ENCODE peak calls at places on chromosome 18, in seven cellular contexts. R is left lung; Y is PC-3; A is naive thymus-derived CD4-positive, alpha-beta T cell; G is A549; M is right lobe of liver; J is right atrium auricular region. W is an unnamed sample.
A peak's percentile ranks its signal among the peaks of the same experiment; 100 is the strongest.

GRCh38 chr18:42183746-42184145 is 228.7 kb downstream of the PIK3C3 start:
- DNase-seq in R (no peak), Y (peak; percentile 73), A (no peak), G (peak; percentile 7), M (no peak), J (no peak), W (no peak)

GRCh38 chr18:25177631-25178030 is 174.3 kb downstream of the ZNF521 start:
- DNase-seq in R (no peak), Y (no peak), A (no peak), G (no peak), M (no peak), J (no peak), W (no peak)

GRCh38 chr18:34031810-34032209 is 192.9 kb downstream of the NOL4 start:
- DNase-seq in R (no peak), Y (peak; percentile 23), A (no peak), G (no peak), M (no peak), J (no peak), W (peak; percentile 16)

GRCh38 chr18:25305584-25305983 is 46.4 kb downstream of the ZNF521 start:
- DNase-seq in R (no peak), Y (peak; percentile 19), A (no peak), G (no peak), M (no peak), J (no peak), W (no peak)

GRCh38 chr18:36157441-36157840 is 27.7 kb downstream of the ELP2 start:
- DNase-seq in R (no peak), Y (no peak), A (no peak), G (no peak), M (no peak), J (no peak), W (no peak)

GRCh38 chr18:22346342-22346967 is 71.3 kb downstream of the CTAGE1 start:
- DNase-seq in R (peak; percentile 61), Y (peak; percentile 73), A (no peak), G (no peak), M (no peak), J (peak; percentile 85), W (no peak)

GRCh38 chr18:22378672-22379282 is 38.9 kb downstream of the CTAGE1 start:
- DNase-seq in R (no peak), Y (peak; percentile 67), A (no peak), G (peak; percentile 46), M (peak; percentile 60), J (no peak), W (peak; percentile 69)

GRCh38 chr18:31677592-31677991 is 6.8 kb downstream of the B4GALT6 start:
- DNase-seq in R (no peak), Y (no peak), A (no peak), G (no peak), M (no peak), J (no peak), W (no peak)

GRCh38 chr18:5914971-5915370 is 19.6 kb upstream of the TMEM200C start:
- DNase-seq in R (no peak), Y (no peak), A (no peak), G (no peak), M (no peak), J (no peak), W (no peak)

GRCh38 chr18:22342625-22343024 is 75.1 kb downstream of the CTAGE1 start:
- DNase-seq in R (peak; percentile 71), Y (peak; percentile 93), A (no peak), G (no peak), M (no peak), J (no peak), W (no peak)

GRCh38 chr18:59985289-59985688 is 85.5 kb downstream of the PMAIP1 start:
- DNase-seq in R (no peak), Y (peak; percentile 51), A (no peak), G (no peak), M (no peak), J (no peak), W (no peak)

GRCh38 chr18:62832282-62832681 is 116.9 kb downstream of the PHLPP1 start:
- DNase-seq in R (no peak), Y (peak; percentile 37), A (no peak), G (no peak), M (no peak), J (no peak), W (peak; percentile 82)

GRCh38 chr18:62834715-62835114 is 119.4 kb downstream of the PHLPP1 start:
- DNase-seq in R (no peak), Y (no peak), A (no peak), G (no peak), M (no peak), J (no peak), W (no peak)

GRCh38 chr18:62837011-62837410 is 121.7 kb downstream of the PHLPP1 start:
- DNase-seq in R (no peak), Y (no peak), A (no peak), G (no peak), M (no peak), J (no peak), W (no peak)

GRCh38 chr18:62829936-62830335 is 114.6 kb downstream of the PHLPP1 start:
- DNase-seq in R (no peak), Y (no peak), A (no peak), G (no peak), M (no peak), J (no peak), W (no peak)

GRCh38 chr18:62833494-62833893 is 118.2 kb downstream of the PHLPP1 start:
- DNase-seq in R (no peak), Y (no peak), A (no peak), G (no peak), M (no peak), J (no peak), W (no peak)
- H3K4me1 ChIP-seq in R (no peaks in the 10 kb centered on the region), Y (peaks cover 9% of the 10 kb centered on the region), A (no peaks in the 10 kb centered on the region), G (peaks cover 12% of the 10 kb centered on the region), M (no peaks in the 10 kb centered on the region), J (peaks cover under 1% of the 10 kb centered on the region), W (peaks cover 46% of the 10 kb centered on the region)

DNA sequence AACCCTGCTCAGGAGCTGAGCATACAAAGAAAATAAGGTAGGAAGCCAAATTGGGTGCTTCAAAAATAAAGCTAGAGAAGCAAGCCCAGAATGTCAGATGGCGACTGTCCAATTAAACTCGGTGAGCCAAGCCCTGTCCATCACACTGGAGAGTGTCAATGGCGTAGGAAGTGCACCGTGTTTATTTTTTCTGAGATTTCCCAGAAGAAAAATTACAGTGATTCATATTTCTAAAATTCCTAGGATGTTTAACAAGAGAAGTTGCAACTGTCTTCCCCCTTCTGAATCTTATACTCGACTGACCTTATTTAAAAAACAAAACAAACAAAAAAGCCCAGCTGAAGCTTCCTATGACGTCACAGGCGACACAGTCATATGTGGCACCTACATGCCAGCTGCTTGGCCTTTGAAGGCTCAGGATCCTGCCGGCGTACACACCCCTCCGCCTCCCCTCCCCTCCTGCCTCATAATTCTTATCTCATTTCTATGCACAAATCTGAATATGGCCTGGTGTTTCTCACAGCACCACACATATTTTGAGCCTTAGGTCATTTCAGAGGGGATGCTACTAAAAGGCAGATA is 60.8 kb downstream of the MBP start:
- DNase-seq in R (no peak), Y (peak; percentile 86), A (peak; percentile 87), G (peak; percentile 21), M (no peak), J (peak; percentile 83), W (no peak)
- H3K4me1 ChIP-seq in R (peaks cover 14% of the 10 kb centered on the region), Y (peaks cover 66% of the 10 kb centered on the region), A (peaks cover 88% of the 10 kb centered on the region), G (peaks cover 81% of the 10 kb centered on the region), M (peaks cover 3% of the 10 kb centered on the region), J (peaks cover 54% of the 10 kb centered on the region), W (peaks cover 16% of the 10 kb centered on the region)

GRCh38 chr18:24000613-24001490 is 13.7 kb upstream of the TTC39C start:
- DNase-seq in R (no peak), Y (no peak), A (no peak), G (no peak), M (no peak), J (no peak), W (no peak)
- H3K4me1 ChIP-seq in R (no peaks in the 10 kb centered on the region), Y (peaks cover 21% of the 10 kb centered on the region), A (peaks cover 73% of the 10 kb centered on the region), G (peaks cover 10% of the 10 kb centered on the region), M (no peaks in the 10 kb centered on the region), J (no peaks in the 10 kb centered on the region), W (no peaks in the 10 kb centered on the region)

DNA sequence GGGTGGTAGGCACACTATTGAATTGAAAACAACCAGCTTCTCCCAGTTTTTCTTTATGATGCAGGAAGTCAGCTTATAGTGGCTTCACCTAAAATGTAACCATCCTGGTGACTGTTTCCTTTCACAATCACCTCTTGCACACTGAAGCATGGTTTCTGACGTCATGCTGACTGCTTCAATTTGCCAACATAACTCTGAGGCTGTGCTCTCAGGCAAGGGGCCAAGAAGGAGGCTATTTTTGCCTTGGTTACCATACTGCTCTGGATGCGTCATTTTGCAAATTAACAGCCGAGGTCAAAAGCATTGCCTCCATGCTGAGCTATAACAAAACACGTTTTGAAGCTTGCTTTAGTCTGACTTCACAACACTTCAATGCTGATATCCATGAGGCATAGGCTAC is 397.8 kb downstream of the METTL4 start:
- DNase-seq in R (no peak), Y (peak; percentile 59), A (no peak), G (no peak), M (no peak), J (peak; percentile 66), W (peak; percentile 2)
- H3K4me1 ChIP-seq in R (no peaks in the 10 kb centered on the region), Y (peaks cover 26% of the 10 kb centered on the region), A (no peaks in the 10 kb centered on the region), G (no peaks in the 10 kb centered on the region), M (no peaks in the 10 kb centered on the region), J (peaks cover 14% of the 10 kb centered on the region), W (peaks cover 10% of the 10 kb centered on the region)

DNA sequence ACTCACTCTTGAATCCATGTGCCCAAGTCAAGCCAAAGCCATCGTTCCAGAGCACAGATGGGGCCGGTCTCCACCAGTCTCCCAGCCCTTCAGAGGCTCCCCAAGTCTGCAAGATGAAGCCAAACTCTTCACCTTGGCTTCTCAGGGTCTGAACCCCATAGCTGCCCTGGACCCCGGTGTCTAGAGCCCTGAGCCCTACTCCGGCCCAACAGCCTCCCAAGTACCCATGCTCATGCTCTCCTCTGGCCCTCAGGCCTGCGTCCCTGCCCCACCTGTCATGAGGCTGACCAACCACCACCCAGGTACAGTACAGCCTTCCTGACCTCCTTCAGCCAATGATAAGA is 46.0 kb downstream of the ZNF516 start:
- DNase-seq in R (no peak), Y (no peak), A (no peak), G (no peak), M (no peak), J (peak; percentile 56), W (no peak)
- H3K4me1 ChIP-seq in R (peaks cover 37% of the 10 kb centered on the region), Y (peaks cover 16% of the 10 kb centered on the region), A (no peaks in the 10 kb centered on the region), G (peaks cover 31% of the 10 kb centered on the region), M (no peaks in the 10 kb centered on the region), J (peaks cover 62% of the 10 kb centered on the region), W (peaks cover 51% of the 10 kb centered on the region)

GRCh38 chr18:48323151-48323550 is 86.0 kb downstream of the ZBTB7C start:
- DNase-seq in R (no peak), Y (no peak), A (no peak), G (no peak), M (no peak), J (no peak), W (no peak)
- H3K4me1 ChIP-seq in R (no peaks in the 10 kb centered on the region), Y (no peaks in the 10 kb centered on the region), A (no peaks in the 10 kb centered on the region), G (peaks cover 9% of the 10 kb centered on the region), M (no peaks in the 10 kb centered on the region), J (peaks cover 17% of the 10 kb centered on the region), W (peaks cover 7% of the 10 kb centered on the region)

GRCh38 chr18:29007986-29008654 is 831.2 kb upstream of the CDH2 start:
- DNase-seq in R (no peak), Y (no peak), A (no peak), G (no peak), M (no peak), J (no peak), W (peak; percentile 12)
- H3K4me1 ChIP-seq in R (no peaks in the 10 kb centered on the region), Y (no peaks in the 10 kb centered on the region), A (no peaks in the 10 kb centered on the region), G (no peaks in the 10 kb centered on the region), M (no peaks in the 10 kb centered on the region), J (no peaks in the 10 kb centered on the region), W (peaks cover 35% of the 10 kb centered on the region)

GRCh38 chr18:78915446-78916008 is 64.1 kb upstream of the SALL3 start:
- DNase-seq in R (no peak), Y (no peak), A (no peak), G (no peak), M (no peak), J (no peak), W (no peak)
- H3K4me1 ChIP-seq in R (no peaks in the 10 kb centered on the region), Y (no peaks in the 10 kb centered on the region), A (no peaks in the 10 kb centered on the region), G (no peaks in the 10 kb centered on the region), M (no peaks in the 10 kb centered on the region), J (no peaks in the 10 kb centered on the region), W (no peaks in the 10 kb centered on the region)